ENCODE peak calls at places on chromosome 1, in seven cellular contexts. M is astrocyte of the spinal cord, V is heart right ventricle, L is fibroblast of lung, W is right lobe of liver, T is endothelial cell of umbilical vein, X is esophagus squamous epithelium. Z is an unnamed sample.
A peak's percentile ranks its signal among the peaks of the same experiment; 100 is the strongest.

GRCh38 chr1:109151146-109151545 is 37.2 kb downstream of the ELAPOR1 start:
- DNase-seq in M (peak; percentile 33), V (peak; percentile 50), L (peak; percentile 65), W (peak; percentile 32), T (peak; percentile 57), X (no peak), Z (peak; percentile 80)

GRCh38 chr1:239247299-239247698 is 139.1 kb upstream of the CHRM3 start:
- DNase-seq in M (no peak), V (no peak), L (peak; percentile 43), W (no peak), T (no peak), X (no peak), Z (peak; percentile 28)

GRCh38 chr1:39751595-39751994 is 12.9 kb downstream of the PPIE start:
- DNase-seq in M (no peak), V (no peak), L (no peak), W (no peak), T (no peak), X (no peak), Z (no peak)

GRCh38 chr1:226457307-226457712 is 49.4 kb upstream of the PARP1 start:
- DNase-seq in M (no peak), V (no peak), L (no peak), W (no peak), T (peak; percentile 16), X (no peak), Z (peak; percentile 13)

GRCh38 chr1:168452329-168452728 is 91.5 kb downstream of the XCL2 start:
- DNase-seq in M (no peak), V (no peak), L (no peak), W (no peak), T (no peak), X (no peak), Z (no peak)

GRCh38 chr1:159229486-159229885 is 24.8 kb downstream of the ACKR1 start:
- DNase-seq in M (no peak), V (no peak), L (no peak), W (peak; percentile 60), T (no peak), X (no peak), Z (no peak)

GRCh38 chr1:203028067-203028783 is 1.9 kb downstream of the PPFIA4 start:
- DNase-seq in M (no peak), V (no peak), L (no peak), W (no peak), T (no peak), X (no peak), Z (no peak)

GRCh38 chr1:72954943-72955342 is 672.6 kb upstream of the NEGR1 start:
- DNase-seq in M (peak; percentile 2), V (no peak), L (no peak), W (no peak), T (no peak), X (no peak), Z (no peak)

GRCh38 chr1:176987016-176987415 is 177.5 kb downstream of the ASTN1 start:
- DNase-seq in M (no peak), V (no peak), L (peak; percentile 9), W (no peak), T (no peak), X (no peak), Z (peak; percentile 56)

GRCh38 chr1:183180634-183181056 is 5.4 kb upstream of the LAMC2 start:
- DNase-seq in M (peak; percentile 82), V (peak; percentile 71), L (peak; percentile 49), W (no peak), T (peak; percentile 86), X (no peak), Z (peak; percentile 93)

GRCh38 chr1:184407816-184408510 is 21.1 kb downstream of the C1orf21 start:
- DNase-seq in M (peak; percentile 13), V (no peak), L (peak; percentile 62), W (no peak), T (no peak), X (no peak), Z (peak; percentile 23)

GRCh38 chr1:58290685-58291372 is 255.7 kb downstream of the OMA1 start:
- DNase-seq in M (peak; percentile 24), V (peak; percentile 32), L (peak; percentile 21), W (no peak), T (peak; percentile 12), X (no peak), Z (peak; percentile 31)

DNA sequence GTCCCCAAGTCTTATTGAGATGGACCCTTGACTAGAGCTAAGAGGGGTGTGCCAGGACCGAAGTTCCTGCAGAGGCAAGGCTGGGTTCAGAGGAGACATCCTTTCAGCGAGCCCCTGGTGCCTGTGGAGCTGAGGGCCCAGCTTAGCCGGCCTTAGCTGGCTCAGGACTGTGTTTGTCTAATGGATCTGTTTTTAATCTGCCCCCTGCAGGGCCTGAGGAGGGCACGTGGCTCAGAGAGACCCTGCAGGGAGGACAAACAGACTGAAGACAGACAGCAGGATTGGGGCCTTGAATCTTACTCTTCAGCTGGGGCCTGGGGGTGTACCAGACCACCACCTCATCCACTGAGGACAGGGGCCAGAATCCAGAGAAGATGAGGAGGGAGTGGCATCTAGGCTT is 1.6 kb downstream of the CRABP2 start:
- DNase-seq in M (peak; percentile 51), V (no peak), L (no peak), W (no peak), T (no peak), X (no peak), Z (no peak)
- H3K4me3 ChIP-seq in M (no peak overlapping the region), V (no peak overlapping the region), L (peak overlapping the region; percentile 36), W (no peak overlapping the region), T (no peak overlapping the region), X (peak overlapping the region; percentile 55), Z (no peak overlapping the region)

DNA sequence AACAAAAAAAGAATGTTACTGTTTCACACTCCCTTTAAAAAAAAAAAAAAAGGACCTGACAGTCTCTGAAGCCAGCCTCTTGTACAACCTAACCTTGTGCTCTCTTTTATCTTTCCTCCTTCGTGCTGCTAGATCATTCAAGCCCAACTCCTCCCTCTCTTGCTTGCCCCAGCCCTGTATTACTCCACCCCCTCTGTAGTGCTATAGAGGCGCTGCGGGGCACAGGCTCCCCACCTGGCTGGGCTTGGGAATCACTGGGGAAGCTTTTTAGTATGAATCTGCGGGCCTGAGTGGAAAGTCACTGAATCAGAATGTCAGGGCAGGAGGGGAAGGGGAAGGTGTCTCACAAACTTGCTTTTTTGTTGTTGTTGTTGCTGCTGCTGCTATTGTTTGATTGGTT is 383.7 kb upstream of the CAMK1G start:
- DNase-seq in M (no peak), V (no peak), L (no peak), W (no peak), T (no peak), X (no peak), Z (no peak)
- TF ChIP-seq CTCF in M (no peak), V (no peak), L (no peak), W (no peak), T (no peak), X (no peak), Z (no peak)

DNA sequence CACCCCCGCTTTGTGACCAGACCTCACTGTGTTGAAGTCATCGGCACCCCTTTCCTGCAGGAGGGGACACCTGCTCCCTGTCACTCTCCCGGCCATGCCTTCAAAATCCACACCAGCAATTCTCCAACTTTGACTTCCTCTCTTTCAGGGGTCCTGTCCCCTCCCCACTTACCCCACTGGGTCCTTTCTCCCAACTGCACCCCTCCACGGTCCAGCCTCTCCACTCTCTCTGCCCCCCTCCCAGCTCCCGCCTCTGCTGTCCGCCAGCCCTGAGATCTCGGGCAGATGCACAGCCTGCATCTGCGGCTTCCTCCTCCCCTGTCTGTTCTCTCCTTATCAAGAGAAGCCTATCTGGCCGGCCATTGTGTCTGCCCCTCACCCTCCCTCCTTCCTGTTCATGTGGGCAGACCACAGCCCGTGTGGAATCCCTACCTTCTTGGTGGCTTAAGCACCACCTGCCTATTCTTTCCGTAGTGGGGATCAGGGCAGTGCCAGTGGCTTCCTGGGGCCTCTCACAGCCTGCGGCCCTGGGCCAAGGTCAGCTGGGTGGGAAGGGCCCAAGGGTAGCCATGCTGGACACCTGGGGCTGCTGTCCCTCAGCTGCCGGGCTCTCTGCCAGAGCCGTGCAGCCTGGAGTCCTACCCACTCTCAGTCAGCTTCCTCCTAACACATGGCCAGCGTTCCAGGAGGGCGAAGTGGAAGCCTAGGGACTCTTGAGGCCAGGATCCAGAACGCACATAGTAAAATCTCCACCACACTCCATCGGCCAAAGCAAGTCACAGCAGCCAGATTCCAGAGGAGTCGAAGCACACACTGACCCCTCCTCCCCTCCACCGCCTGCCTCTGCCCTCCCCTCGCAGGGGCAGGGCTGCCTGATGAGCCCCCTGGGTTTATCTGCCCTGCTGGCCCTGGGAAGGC is 5.1 kb upstream of the HES4 start:
- DNase-seq in M (peak; percentile 35), V (no peak), L (peak; percentile 28), W (peak; percentile 69), T (peak; percentile 77), X (no peak), Z (peak; percentile 60)
- H3K4me3 ChIP-seq in M (no peak overlapping the region), V (no peak overlapping the region), L (no peak overlapping the region), W (peak overlapping the region; percentile 48), T (no peak overlapping the region), X (no peak overlapping the region), Z (no peak overlapping the region)

GRCh38 chr1:41578712-41579335 is 94.3 kb upstream of the EDN2 start:
- DNase-seq in M (peak; percentile 22), V (no peak), L (peak; percentile 48), W (no peak), T (peak; percentile 27), X (no peak), Z (peak; percentile 35)
- TF ChIP-seq CTCF in M (peak; percentile 61), V (peak; percentile 38), L (peak; percentile 69), W (peak; percentile 42), T (peak; percentile 46), X (peak; percentile 36), Z (peak; percentile 52)

DNA sequence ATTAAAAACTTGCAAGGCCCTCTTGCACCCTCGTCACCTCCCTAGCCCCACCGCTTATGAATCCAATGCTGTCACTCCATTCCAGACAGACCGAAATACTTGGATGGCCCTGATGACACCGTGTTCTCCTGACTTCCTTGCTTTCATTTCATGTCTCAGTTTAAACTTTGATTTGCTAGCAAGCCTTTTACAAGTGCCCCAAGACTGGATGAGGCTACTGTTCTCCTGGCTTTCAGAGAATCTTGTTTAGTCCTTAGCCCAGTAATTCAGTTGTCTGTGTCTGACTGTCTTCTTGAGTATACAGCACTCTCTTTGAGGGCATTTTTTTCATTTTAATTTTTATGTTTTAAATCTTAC is 824 bp upstream of the IFI44L start:
- DNase-seq in M (no peak), V (no peak), L (no peak), W (no peak), T (no peak), X (no peak), Z (no peak)
- H3K4me3 ChIP-seq in M (peak overlapping the region; percentile 33), V (peak overlapping the region; percentile 58), L (no peak overlapping the region), W (no peak overlapping the region), T (no peak overlapping the region), X (peak overlapping the region; percentile 36), Z (peak overlapping the region; percentile 50)

Z was measured in fibroblast of pulmonary artery.